ENCODE peak calls at places on chromosomes 2 and 18, in eight cellular contexts. N, P, W, J, R, L, M and X are unnamed samples.

GRCh38 chr2:68811364-68811763 is 59.8 kb downstream of the BMP10 start:
- DNase-seq in N (no peak), P (no peak), W (peak), J (no peak), R (no peak), L (peak), M (no peak), X (no peak)

GRCh38 chr2:84676295-84676694 is 160.0 kb downstream of the DNAH6 start:
- DNase-seq in N (no peak), P (no peak), W (no peak), J (no peak), R (no peak), L (peak), M (no peak), X (no peak)

GRCh38 chr2:127893033-127893432 is 7.3 kb upstream of the AMMECR1L start:
- DNase-seq in N (no peak), P (no peak), W (no peak), J (no peak), R (no peak), L (no peak), M (no peak), X (no peak)

GRCh38 chr2:62501794-62502500 is 4.0 kb downstream of the TMEM17 start:
- DNase-seq in N (no peak), P (no peak), W (no peak), J (no peak), R (no peak), L (no peak), M (no peak), X (no peak)

GRCh38 chr2:26606847-26607190 is 34.3 kb downstream of the CIB4 start:
- DNase-seq in N (no peak), P (no peak), W (no peak), J (no peak), R (no peak), L (no peak), M (no peak), X (peak)

GRCh38 chr18:36593001-36593400 is 235.8 kb downstream of the TPGS2 start:
- DNase-seq in N (no peak), P (no peak), W (no peak), J (no peak), R (no peak), L (no peak), M (no peak), X (no peak)

GRCh38 chr2:95525294-95526035 is 40.9 kb upstream of the TRIM43B start:
- DNase-seq in N (no peak), P (no peak), W (no peak), J (peak), R (no peak), L (no peak), M (no peak), X (peak)

GRCh38 chr18:69490072-69490471 is 89.4 kb downstream of the DOK6 start:
- DNase-seq in N (no peak), P (no peak), W (no peak), J (no peak), R (no peak), L (no peak), M (no peak), X (no peak)

GRCh38 chr2:43210467-43211303 is 15.7 kb downstream of the ZFP36L2 start:
- DNase-seq in N (no peak), P (no peak), W (no peak), J (peak), R (peak), L (no peak), M (peak), X (no peak)

GRCh38 chr2:216149741-216150140 is 40.6 kb downstream of the XRCC5 start:
- DNase-seq in N (no peak), P (no peak), W (peak), J (no peak), R (no peak), L (no peak), M (no peak), X (no peak)

GRCh38 chr2:33215299-33215698 is 261.1 kb upstream of the RASGRP3 start:
- DNase-seq in N (peak), P (no peak), W (no peak), J (no peak), R (no peak), L (no peak), M (no peak), X (no peak)

GRCh38 chr2:219691551-219691950 is 64.1 kb downstream of the SLC4A3 start:
- DNase-seq in N (no peak), P (no peak), W (no peak), J (no peak), R (no peak), L (no peak), M (no peak), X (no peak)

GRCh38 chr2:158723921-158724802 is 71.0 kb upstream of the DAPL1 start:
- DNase-seq in N (peak), P (no peak), W (no peak), J (no peak), R (peak), L (no peak), M (no peak), X (peak)

GRCh38 chr2:177325554-177325953 is 61.0 kb upstream of the NFE2L2 start:
- DNase-seq in N (no peak), P (no peak), W (no peak), J (no peak), R (no peak), L (no peak), M (no peak), X (peak)

GRCh38 chr2:240444464-240444863 is 9.0 kb downstream of the GPC1 start:
- DNase-seq in N (no peak), P (no peak), W (no peak), J (no peak), R (no peak), L (no peak), M (no peak), X (no peak)

GRCh38 chr2:133579295-133579694 is 11.0 kb upstream of the NCKAP5 start:
- DNase-seq in N (no peak), P (no peak), W (peak), J (peak), R (no peak), L (peak), M (no peak), X (peak)

GRCh38 chr2:217709496-217710217 is 293.1 kb downstream of the TNS1 start:
- DNase-seq in N (no peak), P (no peak), W (no peak), J (no peak), R (no peak), L (no peak), M (no peak), X (no peak)

GRCh38 chr2:167783266-167784070 is 463.9 kb downstream of the STK39 start:
- DNase-seq in N (no peak), P (no peak), W (no peak), J (no peak), R (no peak), L (no peak), M (no peak), X (no peak)

GRCh38 chr2:239244625-239245024 is 156.2 kb downstream of the HDAC4 start:
- DNase-seq in N (no peak), P (no peak), W (no peak), J (no peak), R (no peak), L (no peak), M (no peak), X (no peak)

GRCh38 chr18:42030586-42031182 is 75.7 kb downstream of the PIK3C3 start:
- DNase-seq in N (peak), P (no peak), W (no peak), J (no peak), R (peak), L (no peak), M (no peak), X (no peak)

GRCh38 chr2:1546023-1546591 is 132.8 kb downstream of the TPO start:
- DNase-seq in N (peak), P (peak), W (no peak), J (no peak), R (peak), L (no peak), M (no peak), X (no peak)

GRCh38 chr2:227876536-227876882 is 5.1 kb downstream of the DAW1 start:
- DNase-seq in N (no peak), P (no peak), W (no peak), J (no peak), R (no peak), L (peak), M (no peak), X (no peak)

GRCh38 chr18:79573921-79574491 is 105.6 kb upstream of the CTDP1 start:
- DNase-seq in N (no peak), P (no peak), W (no peak), J (peak), R (no peak), L (no peak), M (no peak), X (no peak)

GRCh38 chr2:233075141-233075965 is 15.2 kb downstream of the INPP5D start:
- DNase-seq in N (no peak), P (no peak), W (no peak), J (no peak), R (peak), L (no peak), M (no peak), X (no peak)

GRCh38 chr2:10908195-10908594 is 3.5 kb upstream of the KCNF1 start:
- DNase-seq in N (no peak), P (no peak), W (no peak), J (no peak), R (no peak), L (no peak), M (no peak), X (no peak)

GRCh38 chr2:84314901-84315330 is 144.2 kb downstream of the SUCLG1 start:
- DNase-seq in N (peak), P (peak), W (peak), J (peak), R (peak), L (peak), M (peak), X (peak)

GRCh38 chr2:86319700-86320369 is 17.6 kb downstream of the REEP1 start:
- DNase-seq in N (no peak), P (no peak), W (no peak), J (no peak), R (no peak), L (no peak), M (no peak), X (no peak)

GRCh38 chr2:105590780-105591660 is 153.7 kb upstream of the NCK2 start:
- DNase-seq in N (no peak), P (no peak), W (no peak), J (no peak), R (no peak), L (no peak), M (no peak), X (no peak)

GRCh38 chr2:222701233-222701632 is 29.8 kb downstream of the MOGAT1 start:
- DNase-seq in N (no peak), P (no peak), W (no peak), J (no peak), R (no peak), L (no peak), M (no peak), X (no peak)

GRCh38 chr2:66899109-66899508 is 464.2 kb downstream of the MEIS1 start:
- DNase-seq in N (no peak), P (no peak), W (no peak), J (no peak), R (no peak), L (no peak), M (no peak), X (no peak)

GRCh38 chr2:69156624-69157023 is 143.6 kb downstream of the ANTXR1 start:
- DNase-seq in N (no peak), P (no peak), W (no peak), J (no peak), R (no peak), L (no peak), M (no peak), X (no peak)

GRCh38 chr2:59066787-59067399 is 825.8 kb upstream of the FANCL start:
- DNase-seq in N (no peak), P (no peak), W (no peak), J (no peak), R (no peak), L (no peak), M (no peak), X (no peak)

GRCh38 chr2:56132138-56132537 is 51.7 kb upstream of the CCDC85A start:
- DNase-seq in N (no peak), P (no peak), W (peak), J (no peak), R (peak), L (peak), M (no peak), X (no peak)

GRCh38 chr2:180739070-180739469 is 241.3 kb upstream of the UBE2E3 start:
- DNase-seq in N (no peak), P (no peak), W (no peak), J (no peak), R (no peak), L (no peak), M (no peak), X (no peak)

GRCh38 chr2:105749583-105750399 is 5.1 kb downstream of the NCK2 start:
- DNase-seq in N (no peak), P (no peak), W (no peak), J (no peak), R (peak), L (no peak), M (peak), X (no peak)